ENCODE peak calls at places on chromosomes 12 and 14, in eight cellular contexts. D is HTR-8/SVneo; G is colonic mucosa; P is NCI-H1092 treated with DMSO at 0.1 percent for 48 hours; N is retina; O is stimulated activated CD4-positive, alpha-beta T cell treated with anti-CD3 and anti-CD28 coated beads, Interleukin-1b, Interleukin-23, amount 100 ng/mL, for 4 hours; I is fibroblast of mammary gland; T is heart right ventricle. X is an unnamed sample.

GRCh38 chr14:68466491-68466977 is 326.3 kb downstream of the ZFP36L1 start:
- DNase-seq in D (peak), G (no peak), P (no peak), N (no peak), O (no peak), I (peak), T (no peak), X (no peak)

GRCh38 chr14:94354638-94355185 is 31.6 kb upstream of the SERPINA6 start:
- DNase-seq in D (no peak), G (no peak), P (no peak), N (no peak), O (no peak), I (no peak), T (no peak), X (no peak)

GRCh38 chr14:70192915-70193314 is 4.2 kb upstream of the SLC8A3 start:
- DNase-seq in D (no peak), G (no peak), P (no peak), N (no peak), O (no peak), I (no peak), T (no peak), X (no peak)

GRCh38 chr12:53220857-53221202 is 11.2 kb downstream of the RARG start:
- DNase-seq in D (peak), G (peak), P (no peak), N (peak), O (peak), I (peak), T (peak), X (no peak)

GRCh38 chr14:32623300-32624093 is 294.4 kb downstream of the AKAP6 start:
- DNase-seq in D (no peak), G (no peak), P (no peak), N (no peak), O (no peak), I (peak), T (no peak), X (no peak)

GRCh38 chr12:109663766-109664165 is 49.9 kb upstream of the FAM222A start:
- DNase-seq in D (no peak), G (no peak), P (no peak), N (no peak), O (no peak), I (no peak), T (no peak), X (no peak)

GRCh38 chr12:121964813-121965643 is 46.6 kb downstream of the CFAP251 start:
- DNase-seq in D (peak), G (no peak), P (no peak), N (no peak), O (no peak), I (peak), T (no peak), X (no peak)

GRCh38 chr14:104925214-104925899 is 678 bp downstream of the PLD4 start:
- DNase-seq in D (no peak), G (no peak), P (no peak), N (no peak), O (no peak), I (no peak), T (no peak), X (no peak)

GRCh38 chr12:53378705-53379388 is 1.1 kb upstream of the SP1 start:
- DNase-seq in D (no peak), G (no peak), P (peak), N (no peak), O (no peak), I (no peak), T (no peak), X (no peak)

GRCh38 chr12:5561057-5561456 is 129.1 kb downstream of the NTF3 start:
- DNase-seq in D (no peak), G (no peak), P (no peak), N (no peak), O (no peak), I (no peak), T (no peak), X (no peak)

GRCh38 chr12:118884226-118884625 is 97.1 kb upstream of the SRRM4 start:
- DNase-seq in D (no peak), G (no peak), P (no peak), N (no peak), O (no peak), I (no peak), T (no peak), X (no peak)

GRCh38 chr14:64845878-64846277 is 33.8 kb downstream of the SPTB start:
- DNase-seq in D (peak), G (no peak), P (no peak), N (no peak), O (no peak), I (peak), T (no peak), X (no peak)

GRCh38 chr12:73065913-73066312 is 793.7 kb downstream of the TRHDE start:
- DNase-seq in D (no peak), G (no peak), P (no peak), N (no peak), O (no peak), I (no peak), T (no peak), X (no peak)

GRCh38 chr14:85402546-85403162 is 127.3 kb upstream of the FLRT2 start:
- DNase-seq in D (no peak), G (no peak), P (peak), N (no peak), O (no peak), I (no peak), T (no peak), X (no peak)

GRCh38 chr12:68428724-68429580 is 96.8 kb upstream of the MDM1 start:
- DNase-seq in D (no peak), G (peak), P (no peak), N (no peak), O (no peak), I (no peak), T (no peak), X (no peak)